ENCODE peak calls at places on chromosomes 11 and 22, in ten cellular contexts. O is NCI-H510A treated with DMSO at 0.1 percent for 48 hours; M is HT-29; D is NCI-H774; I is epithelial cell of proximal tubule; H is NCI-H446 treated with DMSO at 0.1 percent for 48 hours; N is activated CD4-positive, CD25-positive, alpha-beta regulatory T cell; V is pulmonary artery endothelial cell; G is dermis blood vessel endothelial cell; Z is EL. L is an unnamed sample.

GRCh38 chr11:47980093-47980906 is at the start of gene PTPRJ:
- DNase-seq in O (peak; percentile 35), M (peak; percentile 54), D (peak; percentile 61), I (no peak), H (no peak), N (peak; percentile 43), V (no peak), G (peak; percentile 42), Z (peak; percentile 66), L (peak; percentile 36)

GRCh38 chr22:32985899-32986772 is 72.0 kb downstream of the SYN3 start:
- DNase-seq in O (peak; percentile 26), M (peak; percentile 73), D (peak; percentile 5), I (no peak), H (peak; percentile 16), N (no peak), V (peak; percentile 17), G (peak; percentile 76), Z (peak; percentile 75), L (no peak)

GRCh38 chr22:45445031-45445710 is 31.7 kb downstream of the RIBC2 start:
- DNase-seq in O (no peak), M (no peak), D (no peak), I (no peak), H (no peak), N (no peak), V (no peak), G (no peak), Z (no peak), L (no peak)

GRCh38 chr11:126793596-126793995 is 207.0 kb downstream of the KIRREL3 start:
- DNase-seq in O (no peak), M (no peak), D (no peak), I (peak; percentile 55), H (no peak), N (no peak), V (no peak), G (no peak), Z (no peak), L (no peak)

GRCh38 chr22:39947488-39948216 is 12.5 kb upstream of the TMA7B start:
- DNase-seq in O (peak; percentile 80), M (no peak), D (peak; percentile 33), I (no peak), H (no peak), N (no peak), V (no peak), G (no peak), Z (no peak), L (no peak)

GRCh38 chr11:1536065-1536843 is 35.8 kb downstream of the DUSP8 start:
- DNase-seq in O (no peak), M (no peak), D (no peak), I (no peak), H (no peak), N (no peak), V (no peak), G (peak; percentile 53), Z (no peak), L (no peak)

GRCh38 chr11:57315491-57315890 is 9.3 kb downstream of the TNKS1BP1 start:
- DNase-seq in O (peak; percentile 55), M (no peak), D (no peak), I (no peak), H (no peak), N (no peak), V (no peak), G (peak; percentile 50), Z (peak; percentile 18), L (no peak)

GRCh38 chr11:10893713-10894112 is 35.9 kb upstream of the ZBED5 start:
- DNase-seq in O (no peak), M (peak; percentile 66), D (no peak), I (no peak), H (peak; percentile 58), N (no peak), V (no peak), G (no peak), Z (peak; percentile 72), L (no peak)

GRCh38 chr11:17930544-17931144 is 82.2 kb downstream of the SERGEF start:
- DNase-seq in O (no peak), M (no peak), D (no peak), I (no peak), H (no peak), N (no peak), V (no peak), G (no peak), Z (no peak), L (no peak)

GRCh38 chr11:16750417-16750816 is 12.0 kb downstream of the C11orf58 start:
- DNase-seq in O (no peak), M (no peak), D (no peak), I (no peak), H (no peak), N (no peak), V (no peak), G (no peak), Z (no peak), L (no peak)

GRCh38 chr11:1051356-1052132 is 15.0 kb upstream of the MUC6 start:
- DNase-seq in O (no peak), M (no peak), D (no peak), I (no peak), H (no peak), N (no peak), V (no peak), G (no peak), Z (no peak), L (no peak)

GRCh38 chr11:47078751-47079524 is 97.7 kb downstream of the ARFGAP2 start:
- DNase-seq in O (no peak), M (no peak), D (no peak), I (no peak), H (no peak), N (no peak), V (no peak), G (no peak), Z (peak; percentile 8), L (no peak)

GRCh38 chr22:38228873-38229740 is 27.3 kb downstream of the MAFF start:
- DNase-seq in O (peak; percentile 9), M (peak; percentile 85), D (no peak), I (no peak), H (no peak), N (no peak), V (peak; percentile 56), G (peak; percentile 88), Z (peak; percentile 58), L (no peak)

GRCh38 chr11:84227970-84228369 is 941.8 kb upstream of the CCDC90B start:
- DNase-seq in O (no peak), M (no peak), D (no peak), I (no peak), H (peak; percentile 29), N (no peak), V (no peak), G (no peak), Z (no peak), L (no peak)

GRCh38 chr11:7534030-7534378 is 20.2 kb downstream of the PPFIBP2 start:
- DNase-seq in O (no peak), M (no peak), D (no peak), I (no peak), H (no peak), N (no peak), V (no peak), G (no peak), Z (no peak), L (no peak)

GRCh38 chr22:17945851-17946690 is 78.3 kb downstream of the MICAL3 start:
- DNase-seq in O (peak; percentile 73), M (no peak), D (no peak), I (no peak), H (no peak), N (no peak), V (no peak), G (no peak), Z (no peak), L (no peak)

GRCh38 chr11:12543596-12544415 is 130.4 kb upstream of the TEAD1 start:
- DNase-seq in O (no peak), M (peak; percentile 25), D (no peak), I (no peak), H (no peak), N (no peak), V (no peak), G (no peak), Z (peak; percentile 28), L (no peak)

GRCh38 chr22:39534591-39535301 is 2.2 kb upstream of the RPS19BP1 start:
- DNase-seq in O (peak; percentile 47), M (peak; percentile 58), D (peak; percentile 30), I (no peak), H (no peak), N (peak; percentile 59), V (no peak), G (peak; percentile 82), Z (peak; percentile 76), L (peak; percentile 74)

GRCh38 chr11:94737171-94737611 is 31.0 kb upstream of the AMOTL1 start:
- DNase-seq in O (no peak), M (peak; percentile 84), D (no peak), I (no peak), H (peak; percentile 74), N (no peak), V (no peak), G (peak; percentile 28), Z (peak; percentile 81), L (no peak)

GRCh38 chr11:117199061-117199915 is at the start of gene TAGLN:
- DNase-seq in O (no peak), M (no peak), D (no peak), I (no peak), H (no peak), N (no peak), V (no peak), G (peak; percentile 66), Z (peak; percentile 96), L (no peak)

GRCh38 chr11:66467034-66467659 is 442 bp downstream of the PELI3 start:
- DNase-seq in O (no peak), M (no peak), D (peak; percentile 50), I (no peak), H (no peak), N (peak; percentile 62), V (no peak), G (peak; percentile 30), Z (peak; percentile 40), L (no peak)

GRCh38 chr11:70577948-70578347 is 179.6 kb downstream of the CTTN start:
- DNase-seq in O (no peak), M (no peak), D (no peak), I (no peak), H (no peak), N (no peak), V (no peak), G (no peak), Z (no peak), L (no peak)

GRCh38 chr11:113114452-113115027 is 153.3 kb downstream of the NCAM1 start:
- DNase-seq in O (peak; percentile 88), M (peak; percentile 72), D (peak; percentile 62), I (no peak), H (peak; percentile 58), N (no peak), V (no peak), G (peak; percentile 1), Z (peak; percentile 29), L (peak; percentile 45)

GRCh38 chr22:38401336-38402084 is 53.5 kb downstream of the KCNJ4 start:
- DNase-seq in O (peak; percentile 69), M (no peak), D (no peak), I (no peak), H (no peak), N (no peak), V (no peak), G (no peak), Z (no peak), L (no peak)

GRCh38 chr11:94171693-94172440 is 43.2 kb downstream of the PANX1 start:
- DNase-seq in O (no peak), M (peak; percentile 73), D (peak; percentile 6), I (no peak), H (no peak), N (no peak), V (no peak), G (peak; percentile 69), Z (peak; percentile 64), L (peak; percentile 3)

GRCh38 chr11:69442807-69443137 is 38.7 kb upstream of the LINC01488 start:
- DNase-seq in O (no peak), M (peak; percentile 74), D (no peak), I (no peak), H (no peak), N (no peak), V (no peak), G (peak; percentile 53), Z (peak; percentile 77), L (no peak)

GRCh38 chr11:111557425-111558111 is 17.0 kb downstream of the LAYN start:
- DNase-seq in O (no peak), M (no peak), D (no peak), I (no peak), H (no peak), N (no peak), V (no peak), G (no peak), Z (peak; percentile 99), L (no peak)

GRCh38 chr11:18608373-18608772 is 8.8 kb downstream of the MISFA start:
- DNase-seq in O (no peak), M (no peak), D (no peak), I (no peak), H (no peak), N (no peak), V (peak; percentile 15), G (peak; percentile 77), Z (no peak), L (no peak)

L was measured in NCI-H1930.